ENCODE peak calls at places on chromosome X, in five cellular contexts. D, I, X, C and Z are unnamed samples.

GRCh38 chrX:151596282-151596681 is 32.8 kb downstream of the PASD1 start:
- DNase-seq in I (no peak), D (peak; percentile 2), X (no peak), C (no peak), Z (no peak)

GRCh38 chrX:43850612-43851011 is 31.6 kb downstream of the MAOB start:
- DNase-seq in C (no peak), I (no peak), X (no peak), D (no peak), Z (no peak)

GRCh38 chrX:26032141-26032917 is 105.8 kb upstream of the MAGEB18 start:
- DNase-seq in D (no peak), I (no peak), C (no peak), X (no peak), Z (no peak)

GRCh38 chrX:148609766-148610698 is 109.6 kb downstream of the AFF2 start:
- DNase-seq in C (no peak), I (no peak), X (no peak), D (peak; percentile 74), Z (no peak)

GRCh38 chrX:30798810-30799209 is 90.2 kb downstream of the TAB3 start:
- DNase-seq in X (no peak), I (no peak), D (no peak), C (no peak), Z (no peak)

GRCh38 chrX:69093960-69094935 is 71.0 kb downstream of the PJA1 start:
- DNase-seq in D (peak; percentile 76), X (peak; percentile 51), C (peak; percentile 26), I (no peak), Z (peak; percentile 19)

GRCh38 chrX:120120223-120120622 is 4.5 kb upstream of the RHOXF1 start:
- DNase-seq in D (no peak), I (no peak), C (no peak), X (no peak), Z (no peak)

GRCh38 chrX:6291444-6291843 is 62.8 kb upstream of the NLGN4X start:
- DNase-seq in I (no peak), X (no peak), D (no peak), C (no peak), Z (no peak)

GRCh38 chrX:45479196-45479834 is 278.6 kb upstream of the DIPK2B start:
- DNase-seq in X (no peak), C (no peak), D (no peak), I (no peak), Z (no peak)

GRCh38 chrX:30283456-30284200 is 25.6 kb downstream of the NR0B1 start:
- DNase-seq in X (no peak), D (peak; percentile 8), C (no peak), I (no peak), Z (no peak)

GRCh38 chrX:69556094-69557011 is 52.2 kb downstream of the NALF2 start:
- DNase-seq in D (peak; percentile 88), C (no peak), I (no peak), X (no peak), Z (no peak)

GRCh38 chrX:56762220-56762619 is 33.2 kb downstream of the NBDY start:
- DNase-seq in X (no peak), I (no peak), C (no peak), D (no peak), Z (no peak)

GRCh38 chrX:53261573-53261972 is 19.8 kb downstream of the IQSEC2 start:
- DNase-seq in D (no peak), X (no peak), I (no peak), C (no peak), Z (no peak)

GRCh38 chrX:132101206-132101605 is 26.6 kb downstream of the FRMD7 start:
- DNase-seq in I (no peak), D (no peak), C (no peak), X (no peak), Z (no peak)

GRCh38 chrX:44344194-44344593 is 722 bp upstream of the EFHC2 start:
- DNase-seq in D (peak; percentile 43), X (no peak), I (no peak), C (no peak), Z (no peak)

GRCh38 chrX:130482871-130483270 is 81.1 kb downstream of the RBMX2 start:
- DNase-seq in X (no peak), D (no peak), C (no peak), I (no peak), Z (no peak)

GRCh38 chrX:24153796-24154189 is 4.3 kb downstream of the ZFX start:
- DNase-seq in I (no peak), D (no peak), X (peak; percentile 22), C (no peak), Z (no peak)

GRCh38 chrX:66150188-66150587 is 13.9 kb upstream of the HEPH start:
- DNase-seq in D (no peak), I (no peak), X (no peak), C (no peak), Z (no peak)

GRCh38 chrX:56385336-56385735 is 153.2 kb downstream of the KLF8 start:
- DNase-seq in C (no peak), X (no peak), D (no peak), I (no peak), Z (no peak)

GRCh38 chrX:39724544-39724943 is 373.2 kb downstream of the BCOR start:
- DNase-seq in D (no peak), C (no peak), I (no peak), X (no peak), Z (no peak)
- H3K4me3 ChIP-seq in D (no peak overlapping the region), C (no peak overlapping the region), I (no peak overlapping the region), X (no peak overlapping the region), Z (no peak overlapping the region)

GRCh38 chrX:38600089-38600755 is 38.9 kb downstream of the TSPAN7 start:
- DNase-seq in D (no peak), I (no peak), X (no peak), C (no peak), Z (no peak)

GRCh38 chrX:38596939-38597338 is 35.6 kb downstream of the TSPAN7 start:
- DNase-seq in D (no peak), I (no peak), C (no peak), X (no peak), Z (no peak)

GRCh38 chrX:38595801-38596200 is 34.5 kb downstream of the TSPAN7 start:
- DNase-seq in X (no peak), I (no peak), C (no peak), D (no peak), Z (no peak)

GRCh38 chrX:38594434-38594833 is 33.1 kb downstream of the TSPAN7 start:
- DNase-seq in C (no peak), X (no peak), D (no peak), I (no peak), Z (no peak)
- H3K4me3 ChIP-seq in C (no peak overlapping the region), X (no peak overlapping the region), D (no peak overlapping the region), I (no peak overlapping the region), Z (no peak overlapping the region)

GRCh38 chrX:48826876-48827653 is 752 bp downstream of the ERAS start:
- DNase-seq in C (no peak), X (no peak), I (no peak), D (peak; percentile 42), Z (no peak)
- H3K4me3 ChIP-seq in C (no peak overlapping the region), X (no peak overlapping the region), I (no peak overlapping the region), D (peak overlapping the region; percentile 55), Z (no peak overlapping the region)

GRCh38 chrX:9785944-9786741 is at the start of gene SHROOM2:
- DNase-seq in X (no peak), C (no peak), D (peak; percentile 52), I (no peak), Z (no peak)
- H3K4me3 ChIP-seq in X (no peak within 1 kb of the TSS), C (peak within 1 kb of the TSS; percentile 66), D (peak within 1 kb of the TSS; percentile 72), I (peak within 1 kb of the TSS; percentile 67), Z (no peak within 1 kb of the TSS)

GRCh38 chrX:136766785-136767103 is 14.0 kb downstream of the ARHGEF6 start:
- DNase-seq in X (no peak), I (no peak), C (no peak), D (peak; percentile 14), Z (no peak)

GRCh38 chrX:136768469-136769084 is 12.2 kb downstream of the ARHGEF6 start:
- DNase-seq in D (no peak), C (no peak), I (peak; percentile 22), X (peak; percentile 43), Z (peak; percentile 26)

GRCh38 chrX:136764206-136764605 is 16.5 kb downstream of the ARHGEF6 start:
- DNase-seq in D (no peak), C (no peak), I (no peak), X (no peak), Z (no peak)

GRCh38 chrX:136767104-136767941 is 13.4 kb downstream of the ARHGEF6 start:
- DNase-seq in D (peak; percentile 72), C (peak; percentile 30), I (peak; percentile 72), X (peak; percentile 78), Z (peak; percentile 93)

DNA sequence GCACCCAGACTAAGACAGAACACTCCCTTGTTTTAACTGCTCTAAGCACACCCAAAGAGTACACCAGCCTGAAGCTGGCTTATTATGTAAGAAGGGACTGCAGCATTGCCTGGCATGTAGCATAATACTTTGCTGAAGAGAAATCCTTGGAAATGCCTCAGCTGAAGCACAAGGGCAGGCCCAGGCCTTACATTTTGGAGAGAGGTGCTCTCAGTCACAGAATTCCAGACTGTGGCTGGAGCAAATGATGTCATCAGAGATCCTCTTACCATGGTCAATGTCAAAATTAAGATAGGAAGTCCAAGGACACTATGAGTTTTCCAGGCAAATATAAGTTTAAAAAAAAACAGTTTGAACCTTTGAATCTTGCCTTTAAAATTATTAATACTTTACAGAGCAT is 14.8 kb downstream of the ARHGEF6 start:
- DNase-seq in I (no peak), X (no peak), D (no peak), C (no peak), Z (no peak)
- H3K4me3 ChIP-seq in I (peak overlapping the region; percentile 79), X (no peak overlapping the region), D (peak overlapping the region; percentile 69), C (no peak overlapping the region), Z (no peak overlapping the region)

GRCh38 chrX:2824886-2825285 is 3.8 kb upstream of the GYG2 start:
- DNase-seq in C (no peak), X (no peak), I (no peak), D (no peak), Z (no peak)

GRCh38 chrX:2829066-2829430 is 318 bp downstream of the GYG2 start:
- DNase-seq in I (no peak), D (peak; percentile 74), C (no peak), X (no peak), Z (no peak)

GRCh38 chrX:2828404-2829065 is at the start of gene GYG2:
- DNase-seq in X (peak; percentile 6), I (no peak), D (peak; percentile 72), C (no peak), Z (no peak)

GRCh38 chrX:2831471-2832228 is 2.9 kb downstream of the GYG2 start:
- DNase-seq in C (no peak), I (no peak), D (no peak), X (no peak), Z (no peak)

DNA sequence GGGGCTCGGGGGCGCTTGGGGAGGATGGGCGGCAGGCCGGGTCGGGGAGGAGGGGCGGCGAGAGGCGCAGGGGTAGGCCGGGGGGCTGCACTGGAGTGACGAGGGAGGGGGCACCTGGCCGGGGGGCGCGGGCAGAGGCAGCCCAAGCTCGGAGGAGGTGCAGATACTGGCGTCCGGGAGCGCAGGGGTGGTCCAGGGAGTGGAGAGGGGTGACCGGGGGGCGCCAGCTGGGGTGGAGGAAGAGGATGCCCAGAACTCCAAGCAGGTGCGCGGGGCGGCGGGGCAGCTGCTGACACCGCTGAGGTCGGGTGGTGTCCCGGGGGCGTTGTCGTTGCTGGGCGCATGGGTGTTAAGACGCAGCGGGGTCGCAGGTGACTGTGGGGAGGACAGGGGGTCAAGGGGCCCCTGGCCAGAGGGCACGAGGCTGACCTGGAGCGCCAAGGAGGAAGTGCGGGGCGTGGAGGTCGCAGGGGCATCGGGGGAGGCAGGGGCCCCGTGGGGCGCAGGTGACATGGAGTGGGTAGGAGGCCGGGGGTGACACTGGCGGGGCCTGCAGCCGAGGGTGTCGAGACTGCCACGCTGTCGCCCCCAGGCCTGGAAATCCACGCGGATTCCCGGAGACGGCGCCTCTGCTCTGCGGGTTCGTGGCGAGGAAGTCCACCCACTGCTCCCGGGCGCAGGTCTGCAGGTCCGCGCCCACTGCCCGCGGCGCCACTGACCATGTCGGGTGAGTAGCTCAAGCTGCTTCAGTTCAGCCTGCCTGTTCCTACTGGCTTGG is 928 bp downstream of the GYG2 start:
- DNase-seq in D (no peak), X (no peak), C (no peak), I (no peak), Z (no peak)
- H3K4me3 ChIP-seq in D (peak overlapping the region; percentile 57), X (no peak overlapping the region), C (peak overlapping the region; percentile 51), I (peak overlapping the region; percentile 56), Z (no peak overlapping the region)